ENCODE peak calls at places on chromosomes 12 and 14, in nine cellular contexts. B is dorsolateral prefrontal cortex, W is adrenal gland, D is AG09319, Y is fibroblast of mammary gland, C is GM13977, T is Calu3, M is suprapubic skin, N is endothelial cell of umbilical vein. Q is an unnamed sample.

GRCh38 chr12:109833307-109834189 is at the start of gene TRPV4:
- DNase-seq in B (no peak), M (no peak), Y (peak; percentile 14), W (no peak), T (peak; percentile 58), D (no peak), N (peak; percentile 64), C (no peak), Q (no peak)

GRCh38 chr12:123529636-123530035 is 3.9 kb downstream of the RILPL1 start:
- DNase-seq in N (no peak), C (no peak), W (no peak), T (no peak), D (no peak), Y (no peak), M (no peak), B (no peak), Q (no peak)

GRCh38 chr12:105334001-105334400 is 3.5 kb downstream of the C12orf75 start:
- DNase-seq in D (no peak), N (no peak), W (no peak), Y (peak; percentile 92), T (no peak), B (no peak), C (no peak), M (no peak), Q (no peak)

GRCh38 chr14:61470261-61470953 is 149.0 kb downstream of the PRKCH start:
- DNase-seq in B (no peak), D (peak; percentile 86), Y (peak; percentile 99), W (peak; percentile 55), N (peak; percentile 82), C (no peak), T (no peak), M (no peak), Q (no peak)

GRCh38 chr14:74127634-74128033 is 42.9 kb downstream of the LIN52 start:
- DNase-seq in Y (no peak), B (no peak), C (no peak), W (no peak), T (no peak), M (no peak), N (no peak), D (no peak), Q (no peak)

GRCh38 chr12:19959353-19959752 is 409.0 kb upstream of the PDE3A start:
- DNase-seq in T (no peak), B (no peak), Y (peak; percentile 40), W (no peak), M (no peak), D (no peak), N (peak; percentile 79), C (no peak), Q (no peak)

GRCh38 chr14:91354979-91355685 is 62.5 kb downstream of the CCDC88C start:
- DNase-seq in M (no peak), Y (no peak), N (no peak), T (no peak), C (peak; percentile 56), W (no peak), D (no peak), B (peak; percentile 29), Q (peak; percentile 74)

GRCh38 chr14:90053044-90053443 is 8.8 kb upstream of the KCNK13 start:
- DNase-seq in M (no peak), T (no peak), W (no peak), Y (no peak), B (no peak), C (no peak), N (no peak), D (no peak), Q (no peak)

GRCh38 chr12:77998236-77998786 is 167.6 kb downstream of the NAV3 start:
- DNase-seq in C (no peak), M (no peak), D (no peak), T (no peak), Y (no peak), N (no peak), W (no peak), B (no peak), Q (no peak)
- TF ChIP-seq CTCF in C (no peak), M (no peak), D (no peak), T (no peak), Y (no peak), N (no peak), W (no peak), B (no peak), Q (no peak)

GRCh38 chr14:24818054-24818822 is 184.2 kb upstream of the GZMB start:
- DNase-seq in W (no peak), D (no peak), T (no peak), Y (no peak), N (peak; percentile 64), B (no peak), M (no peak), C (no peak), Q (no peak)
- TF ChIP-seq CTCF in W (no peak), D (no peak), T (no peak), Y (no peak), N (no peak), B (no peak), M (no peak), C (no peak), Q (no peak)

DNA sequence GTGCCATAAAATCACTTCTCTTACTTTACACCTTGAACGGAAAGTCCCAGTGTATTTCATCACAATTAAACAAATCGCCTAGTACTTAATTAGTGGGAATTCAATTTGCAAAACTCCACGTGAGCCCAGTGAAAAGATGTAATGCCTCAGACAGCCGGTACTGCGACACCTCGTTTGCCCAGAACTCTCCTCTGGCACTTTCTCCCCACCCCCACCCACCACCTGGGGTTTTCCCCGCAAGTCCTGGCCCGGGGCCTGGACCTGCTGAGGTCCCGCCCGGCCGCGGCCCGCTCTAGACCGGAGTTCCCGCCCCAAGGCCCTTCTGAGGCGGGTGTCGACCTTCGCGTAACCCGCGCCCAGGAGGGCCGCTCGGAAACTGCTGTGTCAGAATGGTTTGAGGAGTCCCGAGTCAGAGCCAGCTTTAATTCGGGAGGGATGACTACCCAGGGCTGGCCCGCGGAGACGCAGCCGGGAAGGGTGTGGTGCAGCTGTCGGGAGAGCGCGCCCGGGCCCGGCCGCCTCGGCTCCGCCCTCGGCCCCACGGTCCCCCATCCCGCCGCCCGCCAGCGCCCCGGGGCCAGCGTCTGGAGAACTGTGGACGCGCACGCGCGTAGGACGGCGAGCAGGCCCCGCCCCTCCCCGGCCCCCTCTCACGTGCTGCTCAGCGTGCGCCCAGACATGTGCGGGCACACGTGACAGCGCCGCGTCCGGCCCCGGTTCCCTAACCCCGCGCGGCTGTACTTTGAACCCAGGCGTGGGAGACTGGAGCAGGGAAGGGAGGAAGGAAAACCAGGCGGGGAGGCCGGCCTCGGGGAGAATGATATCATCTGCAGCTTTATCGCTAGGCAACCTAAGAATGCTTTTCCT is 10.8 kb downstream of the BHLHE41 start:
- DNase-seq in T (peak; percentile 91), N (peak; percentile 95), Y (peak; percentile 86), W (peak; percentile 97), D (peak; percentile 78), B (peak; percentile 87), C (peak; percentile 88), M (peak; percentile 95), Q (peak; percentile 89)
- TF ChIP-seq CTCF in T (peak; percentile 23), N (peak; percentile 28), Y (no peak), W (peak; percentile 53), D (no peak), B (peak; percentile 4), C (no peak), M (no peak), Q (peak; percentile 12)

DNA sequence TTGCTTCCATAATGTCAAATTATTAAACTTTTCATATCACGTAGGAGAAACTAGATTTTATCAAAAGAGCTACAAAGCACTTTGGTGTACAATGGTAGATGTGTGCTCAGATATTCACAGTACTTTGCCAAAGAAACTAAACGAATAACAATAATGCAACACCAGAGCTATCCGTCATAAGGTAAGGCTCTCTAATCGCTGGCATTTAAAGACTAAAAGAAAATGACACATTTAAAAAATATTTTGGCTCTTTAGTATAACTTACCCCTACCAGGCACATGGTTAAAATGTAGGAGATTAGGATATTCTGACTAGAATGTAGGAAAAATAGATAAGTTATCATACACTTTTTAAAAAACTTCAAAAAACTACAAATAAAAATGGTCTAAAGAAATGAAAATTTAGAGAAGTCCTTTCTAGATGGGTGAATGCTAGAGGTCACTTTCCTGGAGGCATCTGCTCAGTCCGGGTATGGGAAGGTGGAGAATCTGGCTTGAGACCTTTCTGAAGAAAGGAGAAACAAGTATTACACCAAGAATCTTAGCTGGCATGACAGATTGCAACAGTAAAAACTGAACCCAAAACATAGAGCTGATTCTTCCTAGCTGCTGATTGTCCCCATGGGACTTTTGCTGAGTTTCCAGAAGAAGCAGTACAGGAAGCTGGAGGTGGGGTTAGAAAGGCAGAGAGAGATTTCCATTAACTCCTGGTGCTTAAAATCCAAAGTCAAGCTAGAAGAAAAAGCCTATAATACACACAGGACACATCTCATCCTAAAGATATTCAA is 67.9 kb downstream of the FAR2 start:
- DNase-seq in W (no peak), C (no peak), D (no peak), T (no peak), Y (peak; percentile 82), M (no peak), N (peak; percentile 25), B (no peak), Q (no peak)
- TF ChIP-seq CTCF in W (no peak), C (no peak), D (no peak), T (no peak), Y (no peak), M (no peak), N (no peak), B (no peak), Q (no peak)

DNA sequence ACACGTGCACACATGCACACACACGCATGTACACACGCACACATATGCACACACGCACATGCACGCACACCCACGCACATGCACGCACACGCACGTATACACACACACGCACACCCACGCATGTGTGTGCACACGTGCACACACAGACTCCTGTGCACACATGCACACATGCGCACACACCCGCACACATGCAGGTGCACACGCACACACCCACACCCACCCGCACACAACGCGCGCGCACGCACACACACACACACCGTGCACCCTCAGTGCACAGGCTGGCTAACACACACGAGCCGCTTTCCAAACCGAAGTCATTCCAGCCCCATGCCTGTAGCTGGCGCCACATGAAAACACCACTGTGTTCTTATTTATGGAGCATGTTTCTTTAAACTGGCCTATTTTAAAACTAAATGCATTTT is 45.3 kb downstream of the GALNT9 start:
- DNase-seq in N (peak; percentile 15), C (no peak), T (no peak), M (no peak), D (no peak), B (no peak), W (no peak), Y (peak; percentile 42), Q (no peak)
- TF ChIP-seq CTCF in N (peak; percentile 35), C (no peak), T (no peak), M (no peak), D (peak; percentile 7), B (peak; percentile 34), W (no peak), Y (peak; percentile 50), Q (no peak)